ENCODE peak calls at places on chromosomes 7 and 10, in seven cellular contexts. O, P, R, Z, H, I and C are unnamed samples.

GRCh38 chr10:84563355-84563754 is 235.0 kb downstream of the CCSER2 start:
- DNase-seq in O (no peak), P (no peak), R (no peak), Z (no peak), H (no peak), I (no peak), C (no peak)

GRCh38 chr7:101173752-101174244 is 6.3 kb downstream of the NAT16 start:
- DNase-seq in O (peak), P (peak), R (no peak), Z (peak), H (no peak), I (no peak), C (no peak)

GRCh38 chr7:51227861-51228260 is 88.7 kb downstream of the COBL start:
- DNase-seq in O (no peak), P (no peak), R (no peak), Z (no peak), H (no peak), I (no peak), C (no peak)

GRCh38 chr7:132125872-132126595 is 450.2 kb downstream of the PLXNA4 start:
- DNase-seq in O (no peak), P (no peak), R (no peak), Z (no peak), H (no peak), I (no peak), C (no peak)

GRCh38 chr10:49398000-49398861 is 2.3 kb upstream of the DRGX start:
- DNase-seq in O (peak), P (peak), R (peak), Z (peak), H (no peak), I (no peak), C (peak)

GRCh38 chr7:91892821-91893340 is 12.4 kb upstream of the MTERF1 start:
- DNase-seq in O (peak), P (peak), R (no peak), Z (no peak), H (no peak), I (no peak), C (peak)

GRCh38 chr7:157158400-157158799 is 19.7 kb downstream of the UBE3C start:
- DNase-seq in O (no peak), P (peak), R (no peak), Z (no peak), H (no peak), I (no peak), C (no peak)

GRCh38 chr7:35380739-35381224 is 126.9 kb upstream of the TBX20 start:
- DNase-seq in O (peak), P (peak), R (no peak), Z (no peak), H (no peak), I (no peak), C (no peak)

GRCh38 chr10:85786401-85786899 is 580.1 kb downstream of the GRID1 start:
- DNase-seq in O (no peak), P (no peak), R (no peak), Z (peak), H (no peak), I (no peak), C (no peak)

GRCh38 chr10:71486465-71487114 is 89.9 kb downstream of the CDH23 start:
- DNase-seq in O (peak), P (peak), R (no peak), Z (peak), H (peak), I (no peak), C (peak)

GRCh38 chr7:450741-451140 is 68.9 kb downstream of the PDGFA start:
- DNase-seq in O (no peak), P (no peak), R (no peak), Z (no peak), H (no peak), I (no peak), C (no peak)

GRCh38 chr10:49220031-49220430 is 31.8 kb upstream of the TMEM273 start:
- DNase-seq in O (peak), P (no peak), R (no peak), Z (no peak), H (no peak), I (no peak), C (peak)

GRCh38 chr7:158953912-158954311 is 97.6 kb downstream of the DYNC2I1 start:
- DNase-seq in O (no peak), P (no peak), R (no peak), Z (no peak), H (no peak), I (no peak), C (no peak)

GRCh38 chr7:123122951-123123350 is 76.8 kb downstream of the SLC13A1 start:
- DNase-seq in O (no peak), P (no peak), R (no peak), Z (no peak), H (no peak), I (no peak), C (no peak)

GRCh38 chr10:110758898-110759297 is 112.8 kb upstream of the PDCD4 start:
- DNase-seq in O (peak), P (peak), R (no peak), Z (no peak), H (no peak), I (no peak), C (peak)

GRCh38 chr7:79050592-79050991 is 402.9 kb downstream of the MAGI2 start:
- DNase-seq in O (peak), P (peak), R (no peak), Z (no peak), H (no peak), I (no peak), C (peak)

GRCh38 chr10:119350529-119351001 is 143.2 kb downstream of the GRK5 start:
- DNase-seq in O (no peak), P (no peak), R (no peak), Z (no peak), H (no peak), I (no peak), C (peak)

GRCh38 chr10:2392145-2392812 is 655.0 kb upstream of the ADARB2 start:
- DNase-seq in O (no peak), P (no peak), R (no peak), Z (no peak), H (no peak), I (peak), C (no peak)

GRCh38 chr7:39734605-39735004 is 111.2 kb downstream of the RALA start:
- DNase-seq in O (no peak), P (no peak), R (no peak), Z (no peak), H (no peak), I (no peak), C (no peak)

GRCh38 chr7:17854297-17855047 is 85.8 kb downstream of the SNX13 start:
- DNase-seq in O (peak), P (no peak), R (no peak), Z (no peak), H (no peak), I (no peak), C (no peak)

GRCh38 chr10:113470372-113471240 is 82.2 kb upstream of the HABP2 start:
- DNase-seq in O (no peak), P (no peak), R (no peak), Z (no peak), H (no peak), I (no peak), C (no peak)

GRCh38 chr10:69994262-69994661 is 58.4 kb upstream of the MACROH2A2 start:
- DNase-seq in O (peak), P (peak), R (no peak), Z (no peak), H (no peak), I (no peak), C (peak)

GRCh38 chr7:137970263-137970975 is 31.5 kb downstream of the CREB3L2 start:
- DNase-seq in O (peak), P (peak), R (no peak), Z (no peak), H (no peak), I (no peak), C (peak)

GRCh38 chr7:20482071-20482470 is 133.4 kb upstream of the ABCB5 start:
- DNase-seq in O (no peak), P (no peak), R (no peak), Z (no peak), H (no peak), I (no peak), C (no peak)

GRCh38 chr10:27550823-27551222 is 46.7 kb downstream of the RAB18 start:
- DNase-seq in O (no peak), P (no peak), R (no peak), Z (no peak), H (no peak), I (no peak), C (no peak)

GRCh38 chr7:94710256-94710655 is 54.3 kb upstream of the SGCE start:
- DNase-seq in O (peak), P (no peak), R (no peak), Z (no peak), H (no peak), I (no peak), C (no peak)

GRCh38 chr7:158740013-158740656 is 35.5 kb upstream of the NCAPG2 start:
- DNase-seq in O (peak), P (peak), R (no peak), Z (no peak), H (no peak), I (no peak), C (peak)

GRCh38 chr10:31709028-31709427 is 219.6 kb downstream of the ARHGAP12 start:
- DNase-seq in O (peak), P (no peak), R (no peak), Z (no peak), H (peak), I (no peak), C (no peak)

GRCh38 chr7:102424129-102424551 is 9.2 kb upstream of the ORAI2 start:
- DNase-seq in O (no peak), P (no peak), R (no peak), Z (peak), H (no peak), I (no peak), C (no peak)

GRCh38 chr7:129501760-129502707 is at the start of gene SMKR1:
- DNase-seq in O (peak), P (peak), R (peak), Z (peak), H (no peak), I (no peak), C (peak)

GRCh38 chr7:73992104-73992562 is 35.8 kb upstream of the ELN start:
- DNase-seq in O (peak), P (peak), R (no peak), Z (peak), H (no peak), I (no peak), C (peak)

GRCh38 chr10:120266037-120266436 is 191.0 kb upstream of the PLPP4 start:
- DNase-seq in O (no peak), P (no peak), R (no peak), Z (no peak), H (no peak), I (no peak), C (no peak)

GRCh38 chr10:4398602-4399001 is 427.4 kb upstream of the AKR1E2 start:
- DNase-seq in O (no peak), P (no peak), R (no peak), Z (no peak), H (no peak), I (no peak), C (no peak)

GRCh38 chr10:43338117-43338516 is 33.3 kb upstream of the FXYD4 start:
- DNase-seq in O (no peak), P (no peak), R (no peak), Z (no peak), H (no peak), I (no peak), C (no peak)

GRCh38 chr10:79266543-79267312 is 80.5 kb upstream of the PPIF start:
- DNase-seq in O (peak), P (peak), R (peak), Z (no peak), H (no peak), I (no peak), C (peak)

GRCh38 chr10:6173203-6173602 is 29.5 kb upstream of the PFKFB3 start:
- DNase-seq in O (no peak), P (no peak), R (no peak), Z (no peak), H (no peak), I (no peak), C (no peak)

GRCh38 chr7:511476-512145 is 8.0 kb downstream of the PDGFA start:
- DNase-seq in O (no peak), P (peak), R (no peak), Z (no peak), H (no peak), I (no peak), C (no peak)

GRCh38 chr7:148044173-148044572 is 546.4 kb upstream of the C7orf33 start:
- DNase-seq in O (no peak), P (no peak), R (no peak), Z (no peak), H (no peak), I (no peak), C (no peak)

GRCh38 chr10:33542747-33543505 is 208.5 kb upstream of the NRP1 start:
- DNase-seq in O (peak), P (peak), R (no peak), Z (no peak), H (no peak), I (no peak), C (peak)